ENCODE peak calls at places on chromosomes 5 and 9, in six cellular contexts. L is PC-3, G is right lobe of liver, C is colonic mucosa, Q is vagina, M is kidney. K is an unnamed sample.

GRCh38 chr9:36136277-36136893 is at the start of gene GLIPR2:
- DNase-seq in L (peak), G (peak), C (peak), Q (no peak), M (peak), K (peak)

GRCh38 chr5:10556331-10556807 is 7.5 kb upstream of the ANKRD33B start:
- DNase-seq in L (peak), G (no peak), C (no peak), Q (no peak), M (no peak), K (peak)

GRCh38 chr5:14417792-14418765 is 163.5 kb upstream of the OTULINL start:
- DNase-seq in L (no peak), G (no peak), C (no peak), Q (no peak), M (no peak), K (peak)

GRCh38 chr5:161286066-161286655 is 260.4 kb downstream of the GABRB2 start:
- DNase-seq in L (no peak), G (no peak), C (no peak), Q (no peak), M (no peak), K (no peak)

GRCh38 chr5:177226882-177227281 is 76.6 kb downstream of the RAB24 start:
- DNase-seq in L (no peak), G (no peak), C (no peak), Q (no peak), M (no peak), K (no peak)

GRCh38 chr9:37036237-37037136 is 2.4 kb upstream of the PAX5 start:
- DNase-seq in L (peak), G (no peak), C (peak), Q (no peak), M (peak), K (peak)

GRCh38 chr9:109889456-109889855 is 109.5 kb downstream of the PALM2AKAP2 start:
- DNase-seq in L (no peak), G (no peak), C (no peak), Q (no peak), M (no peak), K (no peak)

GRCh38 chr5:177233206-177233605 is 70.3 kb downstream of the RAB24 start:
- DNase-seq in L (no peak), G (no peak), C (no peak), Q (no peak), M (no peak), K (no peak)

GRCh38 chr5:72587909-72588308 is 80.7 kb upstream of the ZNF366 start:
- DNase-seq in L (no peak), G (no peak), C (no peak), Q (no peak), M (no peak), K (no peak)

GRCh38 chr5:42429694-42430093 is 6.5 kb downstream of the GHR start:
- DNase-seq in L (peak), G (no peak), C (no peak), Q (no peak), M (no peak), K (no peak)

GRCh38 chr9:17519761-17520160 is 59.1 kb upstream of the SH3GL2 start:
- DNase-seq in L (peak), G (no peak), C (no peak), Q (no peak), M (no peak), K (no peak)

DNA sequence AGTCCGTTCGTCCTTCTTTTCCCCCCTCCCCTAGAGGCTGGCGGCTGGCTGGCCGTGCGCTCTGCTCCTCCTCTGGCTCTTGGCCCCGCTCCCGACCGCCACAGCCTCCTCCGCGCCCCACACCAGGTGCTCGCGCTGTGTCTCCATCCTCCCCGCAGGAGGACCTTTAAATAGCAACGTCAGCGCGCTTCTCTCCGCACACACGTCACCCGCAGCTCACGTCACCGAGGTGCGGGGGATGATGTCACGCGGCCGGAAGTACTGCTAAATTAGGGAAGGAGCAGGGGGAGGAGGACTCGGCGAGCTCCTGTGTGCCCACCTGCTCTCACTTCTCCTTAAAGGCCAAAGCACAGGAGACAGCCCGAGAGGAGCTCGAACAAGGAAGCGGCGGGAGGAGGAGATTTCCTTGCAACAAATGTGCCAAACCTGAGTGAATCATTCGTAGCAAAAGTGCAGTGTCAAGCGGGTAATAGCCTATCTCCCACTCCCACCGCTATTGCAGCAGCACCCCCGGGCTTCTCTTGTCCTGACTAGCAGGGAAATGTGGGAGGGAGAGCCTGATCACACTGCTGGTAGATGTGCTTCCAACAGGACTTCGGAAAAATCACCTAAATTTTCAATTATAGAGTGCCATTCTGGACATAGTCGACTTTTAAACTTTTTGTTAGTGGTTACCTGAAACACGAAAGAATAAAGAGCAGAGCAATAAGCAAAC is 614 bp upstream of the HOMER1 start:
- DNase-seq in L (peak), G (peak), C (peak), Q (peak), M (peak), K (peak)
- TF ChIP-seq CTCF in L (no peak), G (no peak), C (no peak), Q (no peak), M (peak), K (no peak)

GRCh38 chr5:56688402-56688801 is 126.9 kb upstream of the MAP3K1 start:
- DNase-seq in L (no peak), G (no peak), C (no peak), Q (no peak), M (no peak), K (no peak)
- H3K27ac ChIP-seq in L (no peak), G (no peak), C (no peak), Q (no peak), M (no peak), K (no peak)

GRCh38 chr9:132166599-132166998 is 4.7 kb downstream of the NTNG2 start:
- DNase-seq in L (no peak), G (no peak), C (no peak), Q (no peak), M (no peak), K (peak)
- TF ChIP-seq CTCF in L (peak), G (no peak), C (no peak), Q (no peak), M (no peak), K (peak)

DNA sequence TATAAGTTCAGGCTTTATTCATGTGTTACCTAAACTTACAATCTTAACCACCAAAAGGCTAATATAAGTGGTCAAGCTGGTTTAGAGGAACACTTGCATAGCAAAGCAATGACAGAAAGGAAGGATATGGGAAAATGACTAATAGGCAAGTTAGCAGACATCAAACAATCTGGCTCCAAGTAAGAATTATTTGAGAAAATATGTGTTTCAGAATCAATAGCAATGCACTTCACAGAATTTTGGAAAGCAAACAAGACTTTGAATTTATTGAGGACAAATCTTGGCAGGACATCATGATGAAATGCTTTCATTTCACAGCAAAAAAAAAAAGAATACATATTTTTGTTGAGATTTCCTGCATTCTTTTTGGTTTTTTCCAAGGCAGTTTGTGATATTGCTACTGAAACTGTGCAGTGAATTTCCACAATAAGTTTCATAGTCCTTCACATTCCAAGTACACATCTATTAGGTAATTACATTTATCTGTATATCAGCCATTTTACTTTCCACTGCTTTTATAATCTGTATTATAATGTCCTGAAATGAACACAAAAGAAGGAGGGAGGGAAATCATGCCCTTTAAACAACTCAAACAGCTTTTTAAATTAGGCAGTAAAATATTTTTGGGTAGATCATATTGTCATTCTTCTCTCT is 417.9 kb downstream of the NR2F1-AS1 start:
- DNase-seq in L (peak), G (no peak), C (no peak), Q (no peak), M (no peak), K (no peak)
- H3K27ac ChIP-seq in L (peak), G (no peak), C (no peak), Q (no peak), M (no peak), K (no peak)

GRCh38 chr5:17185776-17186175 is 31.7 kb upstream of the BASP1 start:
- DNase-seq in L (peak), G (no peak), C (no peak), Q (no peak), M (no peak), K (no peak)
- TF ChIP-seq CTCF in L (no peak), G (no peak), C (no peak), Q (no peak), M (no peak), K (no peak)

GRCh38 chr9:121599872-121600585 is 51.4 kb upstream of the DAB2IP start:
- DNase-seq in L (no peak), G (no peak), C (no peak), Q (no peak), M (no peak), K (peak)

GRCh38 chr9:121596515-121596914 is 54.9 kb upstream of the DAB2IP start:
- DNase-seq in L (no peak), G (no peak), C (no peak), Q (no peak), M (no peak), K (no peak)

GRCh38 chr9:121599186-121599871 is 52.1 kb upstream of the DAB2IP start:
- DNase-seq in L (peak), G (peak), C (peak), Q (no peak), M (peak), K (peak)

GRCh38 chr9:121597693-121598166 is 53.7 kb upstream of the DAB2IP start:
- DNase-seq in L (no peak), G (no peak), C (no peak), Q (no peak), M (no peak), K (no peak)

DNA sequence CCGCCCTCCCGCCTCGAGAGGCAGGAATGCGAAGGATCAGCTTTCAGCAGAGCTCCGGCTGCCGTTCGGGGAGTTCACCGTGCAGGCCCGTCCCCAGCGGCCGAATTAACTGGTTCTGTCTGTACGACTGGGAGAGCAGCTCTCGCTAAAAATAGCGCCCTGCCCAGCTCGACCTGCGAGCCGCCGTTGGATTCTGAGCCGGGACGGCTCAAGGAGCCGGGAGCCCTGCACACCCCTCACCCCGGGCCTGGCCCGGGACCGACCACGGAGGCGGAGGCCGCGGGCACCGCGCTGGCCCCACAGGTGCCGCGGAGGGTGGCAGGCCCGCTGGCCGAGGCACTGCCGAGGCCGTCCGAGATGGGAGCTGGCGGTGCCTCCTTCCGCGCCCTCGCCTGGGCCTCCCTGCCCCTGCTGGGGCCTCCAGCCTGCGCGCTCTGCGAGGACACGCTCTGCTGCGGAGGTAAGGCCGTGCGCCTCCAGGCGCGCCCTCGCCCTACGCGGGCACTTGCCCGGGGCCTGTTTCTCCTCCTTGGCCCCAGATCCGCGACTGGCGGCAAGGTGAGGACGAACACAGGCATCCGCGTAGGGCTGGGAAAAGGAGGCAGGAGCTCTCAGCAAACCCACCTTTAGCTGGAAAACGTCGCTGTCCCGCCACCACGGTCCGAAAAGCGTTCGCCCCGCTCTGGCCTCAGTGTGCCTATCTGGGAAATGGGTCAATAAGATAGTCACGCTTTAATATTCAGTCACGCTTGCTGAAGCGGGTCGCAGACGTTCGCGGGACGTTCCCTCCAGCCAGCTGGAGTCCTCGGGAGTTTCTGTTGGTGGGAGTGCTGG is 53.0 kb upstream of the DAB2IP start:
- DNase-seq in L (peak), G (peak), C (peak), Q (no peak), M (peak), K (peak)
- H3K27ac ChIP-seq in L (peak), G (peak), C (peak), Q (peak), M (peak), K (peak)

GRCh38 chr5:23991406-23991805 is 484.0 kb downstream of the PRDM9 start:
- DNase-seq in L (no peak), G (no peak), C (no peak), Q (no peak), M (no peak), K (no peak)

GRCh38 chr5:23996525-23996924 is 489.1 kb downstream of the PRDM9 start:
- DNase-seq in L (no peak), G (no peak), C (no peak), Q (no peak), M (no peak), K (peak)

GRCh38 chr5:23994581-23995370 is 487.4 kb downstream of the PRDM9 start:
- DNase-seq in L (peak), G (no peak), C (no peak), Q (no peak), M (no peak), K (no peak)
- TF ChIP-seq CTCF in L (peak), G (peak), C (no peak), Q (no peak), M (no peak), K (peak)

GRCh38 chr9:90020277-90020871 is 415.6 kb downstream of the GADD45G start:
- DNase-seq in L (no peak), G (no peak), C (no peak), Q (no peak), M (no peak), K (no peak)
- H3K27ac ChIP-seq in L (no peak), G (no peak), C (no peak), Q (no peak), M (no peak), K (no peak)

DNA sequence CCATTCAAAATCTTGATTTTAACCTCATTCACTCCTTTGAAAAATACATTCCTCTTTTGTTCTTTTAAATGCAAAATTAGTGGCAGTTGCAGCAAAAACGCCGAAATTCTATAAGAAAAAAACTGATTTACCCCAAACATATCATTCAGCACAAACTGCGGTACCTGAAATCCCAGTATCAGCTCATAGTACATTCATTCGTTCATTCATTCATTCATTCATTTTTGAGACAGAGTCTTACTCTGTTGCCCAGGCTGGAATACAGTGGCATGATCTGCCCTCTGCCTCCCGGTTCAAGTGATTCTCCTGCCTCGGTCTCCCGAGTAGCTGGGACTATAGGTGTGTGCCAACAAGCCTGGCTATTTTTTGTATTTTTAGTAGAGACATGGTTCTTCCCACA is 20.4 kb downstream of the FBLL1 start:
- DNase-seq in L (no peak), G (no peak), C (no peak), Q (no peak), M (no peak), K (no peak)
- TF ChIP-seq CTCF in L (no peak), G (no peak), C (no peak), Q (no peak), M (no peak), K (no peak)

K was measured in endodermal cell.